ENCODE peak calls at places on chromosome 2, in six cellular contexts. M is NCI-H2081; Y is AG04450; X is stimulated activated naive CD4-positive, alpha-beta T cell; A is ELF-1; U is NCI-H1436. C is an unnamed sample.

GRCh38 chr2:199160677-199161465 is 296.9 kb downstream of the SATB2 start:
- DNase-seq in U (no peak), X (no peak), A (no peak), Y (peak), M (no peak), C (no peak)

GRCh38 chr2:232878855-232879617 is 9.0 kb downstream of the SNORC start:
- DNase-seq in M (no peak), U (no peak), A (no peak), X (no peak), Y (no peak), C (no peak)

GRCh38 chr2:76330865-76331264 is 620.1 kb upstream of the GCFC2 start:
- DNase-seq in Y (no peak), U (no peak), A (no peak), X (no peak), M (no peak), C (no peak)

GRCh38 chr2:240438810-240439697 is 3.6 kb downstream of the GPC1 start:
- DNase-seq in A (no peak), M (no peak), Y (no peak), X (no peak), U (no peak), C (no peak)

GRCh38 chr2:12719400-12720104 is 2.8 kb downstream of the TRIB2 start:
- DNase-seq in M (no peak), U (no peak), Y (no peak), X (no peak), A (no peak), C (no peak)

GRCh38 chr2:50746526-50746925 is 285.4 kb downstream of the NRXN1 start:
- DNase-seq in X (no peak), Y (no peak), A (peak), U (peak), M (peak), C (no peak)

GRCh38 chr2:160783481-160783880 is 289.9 kb upstream of the RBMS1 start:
- DNase-seq in A (no peak), X (no peak), M (no peak), Y (no peak), U (no peak), C (no peak)

GRCh38 chr2:179273461-179273962 is 8.9 kb upstream of the SESTD1 start:
- DNase-seq in Y (no peak), X (no peak), A (no peak), M (peak), U (peak), C (peak)